ENCODE peak calls at places on chromosomes 2 and 18, in five cellular contexts. O is keratinocyte, Q is endothelial cell of umbilical vein, Z is endodermal cell, L is PC-3. A is an unnamed sample.

GRCh38 chr2:31354837-31355236 is 59.7 kb downstream of the XDH start:
- DNase-seq in Q (no peak), L (peak; percentile 46), O (no peak), Z (peak; percentile 21), A (no peak)

GRCh38 chr18:10099539-10100140 is 185.8 kb downstream of the VAPA start:
- DNase-seq in O (no peak), L (no peak), Z (no peak), Q (no peak), A (no peak)

GRCh38 chr2:205996156-205996555 is 89.8 kb downstream of the INO80D start:
- DNase-seq in L (no peak), Q (no peak), Z (no peak), O (no peak), A (no peak)

GRCh38 chr2:101809656-101810055 is 112.1 kb downstream of the MAP4K4 start:
- DNase-seq in Q (no peak), L (no peak), O (no peak), Z (no peak), A (no peak)

GRCh38 chr2:102615620-102616436 is 3.5 kb upstream of the SLC9A2 start:
- DNase-seq in O (no peak), L (peak; percentile 77), Z (peak; percentile 81), Q (peak; percentile 45), A (no peak)

GRCh38 chr2:1538663-1539062 is 125.4 kb downstream of the TPO start:
- DNase-seq in Z (peak; percentile 89), O (no peak), Q (no peak), L (peak; percentile 62), A (no peak)

GRCh38 chr2:182890773-182891381 is 24.4 kb upstream of the FRZB start:
- DNase-seq in Z (no peak), Q (no peak), O (no peak), L (no peak), A (no peak)

GRCh38 chr18:43525149-43525548 is 247.9 kb upstream of the SYT4 start:
- DNase-seq in Z (no peak), O (no peak), Q (no peak), L (no peak), A (no peak)

GRCh38 chr2:219997341-219997851 is 370.0 kb downstream of the SLC4A3 start:
- DNase-seq in L (peak; percentile 38), Z (peak; percentile 92), O (peak; percentile 9), Q (no peak), A (peak; percentile 23)
- TF ChIP-seq CTCF in L (peak; percentile 62), Z (peak; percentile 80), O (peak; percentile 85), Q (no peak), A (no peak)

DNA sequence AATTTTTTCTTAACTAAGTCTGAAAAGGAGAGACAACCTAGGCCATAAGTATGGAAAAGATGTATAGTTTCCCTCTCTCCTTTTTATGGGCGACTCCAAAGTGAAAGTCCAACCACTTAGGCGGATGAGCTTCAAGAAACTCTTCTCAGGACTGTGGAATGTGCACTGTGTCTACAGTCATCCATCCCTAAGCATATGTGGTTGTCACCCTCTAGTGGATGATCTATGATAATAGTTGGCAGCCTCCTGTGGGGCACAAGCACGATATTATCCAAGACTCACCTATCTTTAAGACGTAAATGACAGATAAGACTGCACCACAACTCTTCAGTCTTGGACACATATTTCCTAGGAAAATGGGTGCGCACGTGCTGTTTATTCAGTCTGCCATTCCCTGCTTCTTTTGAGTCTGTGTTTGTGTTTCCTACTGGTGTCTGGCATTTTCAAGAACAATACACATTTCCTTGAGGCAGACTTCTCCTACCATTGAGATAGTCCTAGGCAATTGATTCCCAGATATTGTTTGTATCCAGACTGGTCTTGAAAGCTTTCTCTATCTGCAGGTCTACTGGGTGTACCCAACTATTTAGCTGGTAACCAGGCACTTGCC is 145.5 kb upstream of the CTAGE1 start:
- DNase-seq in Z (peak; percentile 56), L (peak; percentile 93), Q (peak; percentile 95), O (peak; percentile 50), A (peak; percentile 55)
- H3K9ac ChIP-seq in Z (no peak overlapping the region), L (peak overlapping the region; percentile 48), Q (peak overlapping the region; percentile 70), O (no peak overlapping the region), A (no peak overlapping the region)

DNA sequence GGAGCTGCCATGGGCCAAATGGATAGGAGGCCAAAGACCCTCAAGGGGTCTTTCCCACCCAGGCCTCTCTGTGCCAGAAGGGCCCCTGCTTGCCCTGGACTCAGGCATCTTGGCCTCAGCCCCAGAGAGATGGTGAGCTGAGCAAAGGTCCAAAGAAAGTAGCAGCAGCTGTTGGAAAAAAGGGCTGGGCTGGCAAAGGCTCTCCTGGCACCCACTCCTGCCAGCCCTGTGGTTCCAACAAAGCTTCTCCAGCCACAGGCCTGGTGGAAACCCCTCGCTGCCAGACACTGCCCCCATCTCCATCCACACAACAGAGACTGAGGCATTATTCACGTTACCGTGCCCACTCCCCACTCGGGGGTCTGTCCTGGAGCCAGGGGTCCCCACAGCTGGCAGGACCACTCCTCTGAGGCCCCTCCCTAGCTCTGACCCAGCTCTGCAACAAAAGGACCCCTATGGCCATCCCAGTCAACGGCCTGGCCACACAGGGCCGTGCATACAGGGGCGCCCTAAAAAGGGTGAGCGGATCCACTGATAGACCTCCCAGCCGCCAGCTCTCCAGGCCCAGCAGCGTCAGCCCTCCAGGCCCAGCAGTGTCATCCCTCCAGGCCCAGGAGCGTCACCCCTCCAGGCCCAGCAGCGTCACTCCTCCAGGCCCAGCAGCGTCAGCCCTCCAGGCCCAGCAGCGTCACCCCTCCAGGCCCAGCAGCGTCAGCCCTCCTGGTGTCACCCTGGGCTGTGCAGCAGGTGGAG is 10.1 kb downstream of the BIN1 start:
- DNase-seq in Z (no peak), O (no peak), L (no peak), Q (no peak), A (peak; percentile 46)
- H3K4me1 ChIP-seq in Z (peaks cover 12% of the 10 kb centered on the region), O (peaks cover 5% of the 10 kb centered on the region), L (peaks cover 44% of the 10 kb centered on the region), Q (peaks cover 11% of the 10 kb centered on the region), A (peaks cover 3% of the 10 kb centered on the region)

DNA sequence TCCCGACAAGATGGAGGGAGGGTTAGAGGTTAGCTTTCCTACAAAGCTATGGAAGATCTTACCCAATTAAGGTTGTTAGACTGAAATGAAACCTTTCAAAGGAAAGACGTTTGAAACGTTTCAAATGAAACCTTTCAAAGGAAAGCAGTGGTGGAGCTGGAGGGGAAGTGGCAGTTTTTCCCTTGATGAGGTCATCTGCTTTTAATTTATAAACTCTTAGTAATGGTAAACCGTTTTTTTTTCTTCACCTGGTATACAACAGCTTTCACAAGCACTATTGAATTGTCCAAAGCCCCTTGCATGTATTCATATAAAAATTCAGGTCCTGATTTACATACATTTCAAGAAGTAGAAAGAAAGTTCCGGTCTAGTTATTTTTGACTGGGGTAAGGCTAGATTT is 7.4 kb downstream of the PMAIP1 start:
- DNase-seq in Q (no peak), Z (no peak), L (no peak), O (no peak), A (no peak)
- TF ChIP-seq CTCF in Q (no peak), Z (no peak), L (no peak), O (no peak), A (no peak)

GRCh38 chr2:61254536-61254935 is 92.5 kb downstream of the C2orf74 start:
- DNase-seq in Q (peak; percentile 15), O (no peak), Z (no peak), L (no peak), A (no peak)

GRCh38 chr2:61253136-61253535 is 91.1 kb downstream of the C2orf74 start:
- DNase-seq in Q (no peak), O (no peak), Z (no peak), L (peak; percentile 50), A (no peak)

GRCh38 chr2:61257446-61257845 is 95.5 kb downstream of the C2orf74 start:
- DNase-seq in Q (no peak), Z (no peak), L (no peak), O (no peak), A (no peak)

GRCh38 chr2:61252031-61252430 is 90.0 kb downstream of the C2orf74 start:
- DNase-seq in Q (no peak), Z (no peak), L (no peak), O (no peak), A (no peak)

DNA sequence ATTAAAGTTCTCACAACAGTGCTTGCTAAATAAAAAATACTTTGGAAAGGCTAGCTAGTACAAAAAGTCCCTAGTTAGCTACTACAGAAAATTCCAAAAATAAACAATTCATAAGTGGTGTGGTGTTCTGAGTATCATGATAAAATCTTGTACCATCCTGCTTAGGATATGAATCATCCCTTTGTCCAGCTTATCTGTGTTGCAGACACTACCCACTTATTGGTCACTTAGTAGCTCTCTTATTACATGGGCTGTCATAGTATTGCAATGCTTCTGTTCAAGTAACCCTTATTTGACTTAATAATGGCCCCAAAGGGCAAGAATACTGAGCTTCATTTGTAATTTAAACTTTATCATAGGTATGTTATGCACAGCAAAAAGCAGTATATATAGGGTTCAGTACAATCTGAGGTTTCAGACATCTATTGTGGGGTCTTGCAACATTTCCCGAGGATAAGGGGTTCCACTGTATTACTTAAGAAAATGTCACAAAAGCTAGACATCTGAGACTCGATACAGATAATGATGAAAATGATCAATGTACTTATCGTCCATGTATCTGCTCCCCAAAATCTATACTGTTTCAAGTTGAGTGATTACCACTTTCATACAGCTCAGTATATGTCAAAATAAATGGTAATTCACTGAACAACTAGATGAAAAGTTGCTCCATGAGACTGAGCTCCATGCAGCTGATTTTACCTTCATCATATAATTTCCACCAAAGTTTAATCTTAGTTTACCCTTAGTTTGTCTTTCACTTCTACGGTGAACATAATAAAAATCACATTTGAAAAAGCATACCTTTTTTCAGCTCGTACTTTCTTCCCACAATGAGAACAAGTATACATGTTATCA is 93.8 kb downstream of the C2orf74 start:
- DNase-seq in Z (no peak), Q (peak; percentile 86), L (peak; percentile 81), O (peak; percentile 13), A (no peak)
- H3K9ac ChIP-seq in Z (no peak overlapping the region), Q (peak overlapping the region; percentile 66), L (peak overlapping the region; percentile 10), O (peak overlapping the region; percentile 16), A (no peak overlapping the region)

A was measured in colonic mucosa.